ENCODE peak calls at places on chromosomes 2 and 18, in four cellular contexts. B is ovary, T is IMR-90, M is pancreas. C is an unnamed sample.

GRCh38 chr18:55096261-55097026 is 137.2 kb upstream of the CCDC68 start:
- DNase-seq in T (peak; percentile 72), M (no peak), B (peak; percentile 13), C (no peak)

GRCh38 chr2:181985632-181986205 is at the start of gene PPP1R1C:
- DNase-seq in M (no peak), T (no peak), B (no peak), C (no peak)

GRCh38 chr2:217868911-217869334 is 133.9 kb downstream of the TNS1 start:
- DNase-seq in B (no peak), T (peak; percentile 65), M (no peak), C (no peak)

GRCh38 chr2:149456285-149456684 is 125.9 kb downstream of the LYPD6 start:
- DNase-seq in T (no peak), B (no peak), M (no peak), C (no peak)

GRCh38 chr2:133817680-133818566 is 249.7 kb upstream of the NCKAP5 start:
- DNase-seq in B (no peak), M (peak; percentile 21), T (peak; percentile 99), C (no peak)

GRCh38 chr2:45706028-45706427 is 54.6 kb downstream of the PRKCE start:
- DNase-seq in B (no peak), M (no peak), T (peak; percentile 24), C (no peak)

GRCh38 chr18:42032447-42032846 is 77.4 kb downstream of the PIK3C3 start:
- DNase-seq in B (no peak), T (no peak), M (no peak), C (no peak)

GRCh38 chr2:164523026-164523425 is 98.3 kb downstream of the GRB14 start:
- DNase-seq in M (no peak), B (no peak), T (no peak), C (no peak)

GRCh38 chr2:144379891-144380311 is 140.0 kb downstream of the ZEB2 start:
- DNase-seq in T (no peak), M (no peak), B (peak; percentile 37), C (no peak)

GRCh38 chr18:58020567-58021107 is 23.4 kb upstream of the NEDD4L start:
- DNase-seq in M (no peak), T (no peak), B (no peak), C (no peak)

GRCh38 chr18:44238449-44238848 is 442.2 kb upstream of the SETBP1 start:
- DNase-seq in T (no peak), M (no peak), B (no peak), C (no peak)

GRCh38 chr2:3774336-3774735 is 71.0 kb downstream of the DCDC2C start:
- DNase-seq in M (no peak), T (no peak), B (no peak), C (no peak)

GRCh38 chr2:167331636-167332232 is 443.5 kb downstream of the XIRP2 start:
- DNase-seq in M (no peak), B (no peak), T (no peak), C (no peak)

GRCh38 chr18:8820701-8821465 is 115.5 kb downstream of the MTCL1 start:
- DNase-seq in T (no peak), B (no peak), M (no peak), C (no peak)

GRCh38 chr2:40279001-40279400 is 172.9 kb downstream of the SLC8A1 start:
- DNase-seq in B (no peak), M (no peak), T (peak; percentile 24), C (no peak)

GRCh38 chr18:23166863-23167531 is 31.7 kb downstream of the CABLES1 start:
- DNase-seq in T (no peak), M (no peak), B (no peak), C (no peak)

GRCh38 chr2:215028231-215028630 is 110.2 kb downstream of the ABCA12 start:
- DNase-seq in M (no peak), B (no peak), T (peak; percentile 48), C (no peak)

GRCh38 chr2:176163655-176164021 is 6.5 kb downstream of the HOXD3 start:
- DNase-seq in B (no peak), M (no peak), T (no peak), C (no peak)

GRCh38 chr2:176160251-176161040 is 3.3 kb downstream of the HOXD3 start:
- DNase-seq in B (no peak), M (no peak), T (no peak), C (no peak)

GRCh38 chr2:176162911-176163654 is 6.0 kb downstream of the HOXD3 start:
- DNase-seq in B (no peak), T (no peak), M (no peak), C (no peak)

GRCh38 chr2:176161041-176161785 is 4.1 kb downstream of the HOXD3 start:
- DNase-seq in B (no peak), M (no peak), T (no peak), C (no peak)

DNA sequence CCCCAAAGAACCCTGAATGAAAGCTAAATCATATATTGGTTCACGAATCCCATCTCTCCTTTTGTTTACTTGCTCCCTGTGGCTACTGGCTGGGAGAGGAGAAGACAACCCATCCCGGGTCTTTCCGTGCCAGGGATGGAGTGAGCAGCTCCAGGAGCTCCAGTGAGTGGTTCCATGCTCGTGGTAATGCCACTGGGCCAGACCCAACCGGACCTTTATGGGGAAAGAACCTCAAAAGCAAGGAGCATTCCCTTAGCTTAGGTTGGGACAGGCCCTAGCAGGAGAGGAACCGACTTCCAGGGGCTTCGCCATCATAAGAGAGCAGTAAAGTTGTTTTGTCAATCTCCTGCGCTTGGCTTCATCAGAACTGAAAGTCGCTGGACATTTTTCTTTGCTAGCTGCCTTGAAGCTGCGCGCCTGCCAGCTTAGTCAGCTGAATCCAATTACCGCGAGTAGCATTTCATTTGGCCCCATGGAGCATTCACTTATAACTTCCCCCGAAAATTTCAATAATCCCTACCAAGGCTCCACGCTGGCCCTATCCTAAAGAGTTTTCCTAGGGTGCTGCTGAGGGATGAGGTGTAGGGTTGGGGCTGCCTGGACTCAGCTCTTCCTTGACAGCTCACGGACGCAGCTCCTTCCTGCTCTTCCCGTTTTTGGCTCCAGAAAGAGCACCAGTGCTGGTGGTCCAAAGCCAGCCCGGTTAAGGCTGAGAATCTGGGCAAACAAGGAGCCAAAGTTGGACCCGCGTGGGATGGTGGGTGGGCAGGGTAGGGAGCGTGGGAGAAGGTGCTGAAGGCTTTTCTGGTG is 4.9 kb downstream of the HOXD3 start:
- DNase-seq in M (no peak), B (no peak), T (peak; percentile 12), C (no peak)
- H3K4me3 ChIP-seq in M (no peak overlapping the region), B (peak overlapping the region; percentile 27), T (no peak overlapping the region), C (no peak overlapping the region)

GRCh38 chr2:155256803-155257202 is 558.3 kb downstream of the KCNJ3 start:
- DNase-seq in B (no peak), M (no peak), T (no peak), C (no peak)
- TF ChIP-seq CTCF in B (no peak), M (no peak), T (no peak), C (no peak)

DNA sequence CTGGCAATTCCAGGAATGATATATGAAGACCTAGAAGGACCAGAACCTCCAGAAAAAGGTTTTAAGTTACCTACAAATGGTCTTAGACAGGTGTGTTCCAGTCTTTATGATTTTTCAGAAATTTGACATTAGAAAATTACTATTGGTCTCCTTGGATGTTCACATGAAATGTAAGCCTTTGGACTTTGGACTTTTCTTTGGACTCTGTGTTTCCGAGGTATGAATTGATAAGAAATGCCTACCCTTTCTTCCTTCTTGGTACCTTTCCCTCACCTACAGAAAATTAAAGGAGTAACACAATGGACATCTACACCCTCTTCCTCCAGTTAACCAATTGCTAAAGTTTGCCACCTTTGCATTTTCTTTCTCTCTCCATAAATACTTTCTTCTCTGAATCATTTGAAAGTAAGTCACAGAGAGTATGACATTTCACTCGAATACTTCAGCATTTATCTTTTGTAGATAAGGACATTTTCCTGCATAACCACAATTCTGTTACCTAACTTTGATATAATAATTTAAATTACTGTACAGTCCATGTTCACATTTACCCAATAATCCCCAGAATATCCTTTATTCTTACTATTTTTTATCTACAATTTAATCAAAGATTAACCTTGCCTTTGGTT is 26.2 kb downstream of the CEP192 start:
- DNase-seq in T (no peak), B (no peak), M (no peak), C (no peak)
- H3K36me3 ChIP-seq in T (peaks cover 22% of the 10 kb centered on the region), B (no peaks in the 10 kb centered on the region), M (no peaks in the 10 kb centered on the region), C (no peaks in the 10 kb centered on the region)

DNA sequence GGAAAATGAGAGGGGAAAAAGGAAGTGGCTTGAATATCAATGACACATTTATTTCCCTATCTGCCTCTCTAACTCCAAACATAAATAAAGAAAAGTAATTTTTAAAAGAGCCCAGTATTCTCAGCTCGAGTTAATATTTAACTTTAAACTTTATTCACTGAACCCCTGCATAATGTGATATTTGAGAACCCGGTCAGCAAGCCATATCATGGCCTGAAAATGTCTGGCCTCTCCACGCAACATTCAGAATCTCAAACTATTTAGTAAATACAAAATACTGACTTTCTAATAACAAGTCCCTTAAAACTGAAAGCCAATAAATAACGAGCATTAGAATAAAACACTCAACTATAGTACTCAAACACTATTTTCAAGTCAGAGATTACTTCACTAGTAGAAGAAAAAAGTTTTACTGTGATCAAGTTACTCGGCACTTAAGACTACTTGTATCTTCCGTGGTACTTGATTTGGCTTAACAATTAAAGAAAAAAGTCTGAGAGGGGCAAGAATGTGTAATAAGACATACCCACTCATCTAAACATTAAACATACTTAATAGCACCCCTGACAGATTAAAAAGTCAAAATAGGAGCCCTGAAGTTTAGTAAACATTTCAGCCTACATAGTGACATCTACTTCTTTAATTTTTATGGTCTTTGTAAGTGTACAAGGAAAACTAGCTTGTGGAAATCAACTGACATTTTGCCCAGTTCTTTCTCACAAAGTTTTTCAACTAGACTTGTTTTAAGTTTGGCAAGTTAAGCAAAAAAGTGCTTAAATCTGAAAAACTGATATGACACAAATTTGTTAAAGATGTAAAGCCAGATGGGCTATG is 38.3 kb downstream of the RTN4 start:
- DNase-seq in M (no peak), T (no peak), B (no peak), C (no peak)
- H3K4me3 ChIP-seq in M (no peak overlapping the region), T (no peak overlapping the region), B (no peak overlapping the region), C (no peak overlapping the region)

GRCh38 chr18:60075477-60075876 is 175.7 kb downstream of the PMAIP1 start:
- DNase-seq in M (no peak), B (no peak), T (no peak), C (no peak)
- TF ChIP-seq CTCF in M (no peak), B (no peak), T (no peak), C (no peak)

DNA sequence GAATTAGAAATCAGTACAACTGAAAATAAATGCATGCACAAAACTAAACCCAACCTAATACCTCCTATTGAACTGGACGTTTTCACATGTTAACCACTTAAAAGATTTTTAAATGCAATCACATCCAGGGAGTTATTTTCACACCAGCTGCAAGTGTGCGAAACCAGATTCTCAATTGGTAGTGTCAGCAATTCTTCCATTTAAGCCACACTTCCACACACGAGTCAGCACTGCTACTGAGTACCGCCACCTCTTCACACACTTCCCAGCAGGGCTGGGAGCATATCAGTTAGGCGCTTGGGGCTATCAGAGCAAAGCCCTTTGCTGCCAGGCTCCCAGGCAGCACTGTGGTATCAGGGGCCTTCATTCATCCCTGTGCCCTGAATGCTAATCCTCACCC is 14.2 kb downstream of the ERCC3 start:
- DNase-seq in M (no peak), T (no peak), B (no peak), C (no peak)
- H3K36me3 ChIP-seq in M (no peaks in the 10 kb centered on the region), T (peaks cover 64% of the 10 kb centered on the region), B (no peaks in the 10 kb centered on the region), C (peaks cover 19% of the 10 kb centered on the region)

GRCh38 chr2:63055510-63056308 is 5.1 kb downstream of the OTX1 start:
- DNase-seq in B (no peak), M (no peak), T (no peak), C (peak; percentile 26)
- H3K4me3 ChIP-seq in B (no peak overlapping the region), M (no peak overlapping the region), T (no peak overlapping the region), C (no peak overlapping the region)

GRCh38 chr18:56650944-56651770 is at the start of gene WDR7:
- DNase-seq in M (peak; percentile 97), T (peak; percentile 98), B (peak; percentile 94), C (peak; percentile 97)
- TF ChIP-seq CTCF in M (no peak), T (no peak), B (no peak), C (no peak)

GRCh38 chr18:76927216-76927725 is 104.9 kb downstream of the ZNF236 start:
- DNase-seq in B (no peak), M (no peak), T (peak; percentile 56), C (no peak)
- H3K36me3 ChIP-seq in B (no peaks in the 10 kb centered on the region), M (peaks cover 2% of the 10 kb centered on the region), T (peaks cover 24% of the 10 kb centered on the region), C (peaks cover 4% of the 10 kb centered on the region)